ENCODE peak calls at places on chromosomes 4 and X, in ten cellular contexts. N, I, D, L, V, Z, G, B, A and Y are unnamed samples.

GRCh38 chr4:183443609-183444148 is 757 bp upstream of the CDKN2AIP start:
- DNase-seq in D (peak), I (no peak), G (no peak), Z (no peak), B (no peak), N (peak), V (no peak), A (no peak), L (peak), Y (no peak)

GRCh38 chr4:10697071-10697470 is 12.5 kb upstream of the CLNK start:
- DNase-seq in L (no peak), I (no peak), A (no peak), B (no peak), Z (no peak), N (no peak), G (no peak), D (no peak), V (no peak), Y (no peak)

GRCh38 chrX:130829526-130830515 is 73.2 kb downstream of the ENOX2 start:
- DNase-seq in A (no peak), L (no peak), D (no peak), V (peak), G (no peak), N (peak), I (no peak), Z (no peak), B (no peak), Y (no peak)

GRCh38 chr4:113659127-113659526 is 102.4 kb downstream of the CAMK2D start:
- DNase-seq in N (no peak), G (no peak), Z (no peak), A (no peak), L (no peak), V (no peak), D (no peak), I (no peak), B (no peak), Y (no peak)

GRCh38 chrX:96834137-96834536 is 49.6 kb upstream of the RPA4 start:
- DNase-seq in I (no peak), A (no peak), B (no peak), V (no peak), L (no peak), G (no peak), N (no peak), Z (no peak), D (no peak), Y (no peak)

GRCh38 chrX:100720301-100720700 is 11.6 kb downstream of the SYTL4 start:
- DNase-seq in A (no peak), G (no peak), D (no peak), I (no peak), Z (no peak), N (no peak), B (no peak), V (peak), L (no peak), Y (no peak)

GRCh38 chrX:119763175-119763574 is 4.8 kb downstream of the SOWAHD start:
- DNase-seq in I (no peak), L (no peak), V (peak), Z (no peak), B (no peak), N (no peak), D (peak), G (no peak), A (no peak), Y (no peak)

GRCh38 chr4:144646523-144647094 is 653 bp downstream of the HHIP start:
- DNase-seq in Z (no peak), G (no peak), V (no peak), D (peak), A (no peak), N (no peak), L (peak), I (no peak), B (no peak), Y (no peak)

GRCh38 chrX:134735015-134735414 is 76.7 kb upstream of the PLAC1 start:
- DNase-seq in V (no peak), I (no peak), N (no peak), B (no peak), L (no peak), A (no peak), G (no peak), D (no peak), Z (no peak), Y (no peak)

GRCh38 chrX:17164936-17165335 is 210.1 kb upstream of the NHS start:
- DNase-seq in N (no peak), G (no peak), B (no peak), L (no peak), I (no peak), A (no peak), Z (no peak), D (no peak), V (peak), Y (no peak)

GRCh38 chr4:121819216-121819980 is 4.3 kb downstream of the CCNA2 start:
- DNase-seq in V (no peak), Z (no peak), D (no peak), G (no peak), N (no peak), I (no peak), B (no peak), A (no peak), L (no peak), Y (no peak)

GRCh38 chrX:80766916-80767315 is 42.8 kb downstream of the BRWD3 start:
- DNase-seq in I (no peak), A (no peak), N (no peak), G (no peak), B (no peak), Z (no peak), L (no peak), V (no peak), D (no peak), Y (no peak)

GRCh38 chr4:22502895-22503814 is 12.7 kb downstream of the ADGRA3 start:
- DNase-seq in A (no peak), I (no peak), Z (no peak), N (no peak), L (no peak), V (no peak), B (no peak), D (no peak), G (no peak), Y (no peak)

GRCh38 chr4:117085185-117085701 is at the start of gene TRAM1L1:
- DNase-seq in D (peak), I (peak), L (peak), Z (peak), A (no peak), V (peak), B (peak), N (peak), G (peak), Y (no peak)

GRCh38 chrX:53930513-53931380 is 113.5 kb downstream of the PHF8 start:
- DNase-seq in Z (no peak), G (no peak), D (no peak), N (no peak), A (no peak), L (no peak), I (no peak), B (no peak), V (peak), Y (no peak)

GRCh38 chr4:3070709-3071500 is 3.4 kb downstream of the HTT-AS start:
- DNase-seq in B (no peak), Z (no peak), N (no peak), V (no peak), L (no peak), G (no peak), A (no peak), D (peak), I (no peak), Y (no peak)

GRCh38 chr4:168868044-168868855 is 141.8 kb downstream of the CBR4 start:
- DNase-seq in V (peak), I (no peak), N (peak), Z (no peak), A (no peak), L (no peak), D (no peak), B (no peak), G (no peak), Y (no peak)

GRCh38 chr4:41095192-41095872 is 119.0 kb downstream of the APBB2 start:
- DNase-seq in I (no peak), G (no peak), V (no peak), Z (no peak), D (no peak), L (no peak), B (no peak), N (no peak), A (no peak), Y (no peak)
- TF ChIP-seq CTCF in I (no peak), G (no peak), V (no peak), Z (no peak), D (no peak), L (no peak), B (no peak), N (no peak), A (no peak), Y (no peak)

DNA sequence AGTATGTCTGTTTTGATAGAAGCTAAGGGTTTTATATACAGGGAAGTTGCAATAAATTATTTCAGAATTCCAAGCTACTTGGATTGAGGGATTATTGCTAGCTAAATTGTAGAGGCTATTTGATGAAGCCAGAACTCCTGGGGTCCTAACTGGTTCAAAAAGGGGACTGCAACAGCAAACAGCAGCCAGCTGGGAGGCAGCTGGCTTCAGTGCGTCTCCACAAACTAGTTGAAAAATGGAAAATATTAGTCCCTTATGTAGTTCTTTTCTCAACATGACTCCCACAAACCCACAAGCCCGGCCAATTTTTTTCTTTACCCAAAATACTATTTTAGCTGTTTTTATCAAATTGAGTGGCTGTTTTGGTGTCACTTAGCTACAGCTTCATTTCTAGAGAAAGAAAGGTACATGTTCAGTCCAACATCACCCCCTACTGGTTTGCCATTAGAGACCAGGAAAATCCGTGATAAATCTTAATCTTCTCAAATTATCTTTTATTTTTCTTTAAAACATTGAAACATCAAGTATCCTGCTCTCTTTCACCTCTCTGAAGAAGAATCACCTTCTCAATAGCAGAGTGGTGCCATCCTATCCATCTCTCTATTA is 97.2 kb downstream of the GUCY2F start:
- DNase-seq in V (peak), N (no peak), G (no peak), D (peak), Z (no peak), B (no peak), L (no peak), I (no peak), A (no peak), Y (no peak)
- TF ChIP-seq CTCF in V (peak), N (peak), G (peak), D (peak), Z (peak), B (no peak), L (no peak), I (no peak), A (no peak), Y (no peak)

GRCh38 chrX:25021132-25021498 is 5.3 kb upstream of the ARX start:
- DNase-seq in I (no peak), V (no peak), G (no peak), D (no peak), N (no peak), Z (no peak), A (no peak), B (no peak), L (no peak), Y (no peak)
- TF ChIP-seq CTCF in I (no peak), V (no peak), G (no peak), D (no peak), N (no peak), Z (no peak), A (no peak), B (no peak), L (no peak), Y (no peak)

DNA sequence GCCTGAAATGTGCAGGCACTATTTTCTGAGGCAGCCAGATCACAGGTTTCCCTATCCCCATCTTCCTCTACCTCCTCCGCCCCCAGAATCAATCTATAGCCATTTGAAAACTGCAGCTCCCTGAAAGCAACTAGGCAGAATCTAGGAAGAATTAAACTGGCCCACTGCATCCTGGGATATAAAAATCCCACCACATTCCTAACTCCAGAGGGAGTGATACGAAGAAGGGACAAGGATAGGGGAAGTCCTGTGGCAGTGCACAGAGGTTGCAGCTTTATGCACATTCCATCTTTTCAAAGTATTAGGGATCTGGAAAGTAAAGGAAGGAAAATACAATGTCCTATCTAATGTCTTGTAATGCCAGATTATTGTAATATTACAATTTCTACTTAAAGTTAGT is 18.3 kb upstream of the HERC3 start:
- DNase-seq in G (no peak), N (no peak), V (peak), D (peak), L (no peak), I (no peak), A (no peak), Z (no peak), B (no peak), Y (no peak)
- TF ChIP-seq CTCF in G (no peak), N (peak), V (peak), D (peak), L (no peak), I (no peak), A (no peak), Z (peak), B (no peak), Y (no peak)

GRCh38 chr4:89599026-89599425 is 237.9 kb downstream of the SNCA start:
- DNase-seq in L (no peak), D (no peak), Z (no peak), G (no peak), V (peak), A (no peak), N (no peak), I (no peak), B (no peak), Y (no peak)

DNA sequence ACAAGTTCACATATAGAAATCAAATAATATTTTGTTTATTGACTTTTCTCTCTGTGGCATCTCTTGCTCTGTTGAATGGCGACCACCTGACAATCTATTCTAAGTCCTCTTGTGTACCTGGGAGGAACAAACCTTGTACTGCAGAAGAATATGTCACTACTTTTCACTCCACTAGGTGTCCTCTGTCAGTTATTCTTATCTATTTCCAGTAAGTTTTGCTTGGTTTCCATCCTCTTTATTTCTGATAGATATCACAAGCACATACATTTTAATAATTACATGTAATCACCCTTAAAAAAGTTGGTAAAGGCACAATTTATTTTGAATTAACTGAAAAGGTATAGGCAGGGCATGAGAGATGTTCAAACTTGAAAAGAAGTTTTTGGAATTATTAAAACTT is 238.4 kb downstream of the SNCA start:
- DNase-seq in A (no peak), B (no peak), N (no peak), V (peak), G (no peak), L (no peak), D (peak), I (no peak), Z (no peak), Y (no peak)
- TF ChIP-seq CTCF in A (no peak), B (no peak), N (peak), V (peak), G (peak), L (peak), D (peak), I (no peak), Z (peak), Y (no peak)